ENCODE peak calls at places on chromosomes 11 and 22, in nine cellular contexts. J is GM23248, I is OCI-LY7, G is fibroblast of lung, H is mesendoderm, S is PC-9, Q is HCT116, M is mammary epithelial cell, B is Karpas-422. C is an unnamed sample.

GRCh38 chr11:27471588-27472397 is 797 bp downstream of the LGR4 start:
- DNase-seq in B (no peak), S (peak; percentile 47), I (no peak), Q (no peak), H (peak; percentile 65), G (no peak), M (peak; percentile 44), J (peak; percentile 67), C (peak; percentile 24)

GRCh38 chr11:92852946-92853345 is 116.5 kb upstream of the MTNR1B start:
- DNase-seq in M (peak; percentile 92), Q (no peak), H (peak; percentile 41), G (no peak), S (peak; percentile 6), B (no peak), I (no peak), J (peak; percentile 27), C (no peak)

GRCh38 chr11:10350341-10350740 is 45.5 kb downstream of the ADM start:
- DNase-seq in H (peak; percentile 98), B (no peak), I (no peak), S (peak; percentile 57), G (peak; percentile 85), M (peak; percentile 66), Q (peak; percentile 80), J (peak; percentile 56), C (no peak)

GRCh38 chr11:65111537-65112225 is at the start of gene TM7SF2:
- DNase-seq in I (peak; percentile 97), Q (peak; percentile 89), J (peak; percentile 95), G (peak; percentile 90), B (peak; percentile 99), H (peak; percentile 97), S (peak; percentile 97), M (peak; percentile 93), C (peak; percentile 98)

GRCh38 chr11:77131560-77131959 is 3.5 kb downstream of the MYO7A start:
- DNase-seq in G (no peak), B (no peak), H (no peak), I (no peak), Q (no peak), M (no peak), S (no peak), J (no peak), C (no peak)

GRCh38 chr11:8080674-8081590 is at the start of gene TUB:
- DNase-seq in S (no peak), J (peak; percentile 70), G (no peak), H (peak; percentile 58), I (no peak), M (no peak), B (no peak), Q (no peak), C (no peak)

GRCh38 chr22:49208768-49209252 is 618.9 kb downstream of the BRD1 start:
- DNase-seq in M (no peak), S (no peak), H (peak; percentile 35), I (peak; percentile 7), B (peak; percentile 71), Q (no peak), J (no peak), G (no peak), C (peak; percentile 8)

GRCh38 chr11:75269367-75269660 is 28.7 kb downstream of the TPBGL start:
- DNase-seq in M (no peak), S (no peak), Q (no peak), J (no peak), G (no peak), H (no peak), B (no peak), I (no peak), C (no peak)

GRCh38 chr11:44539971-44540370 is 25.5 kb upstream of the CD82 start:
- DNase-seq in J (no peak), M (no peak), Q (no peak), B (no peak), H (peak; percentile 25), G (no peak), S (no peak), I (no peak), C (no peak)

GRCh38 chr11:132653237-132653636 is 879.1 kb downstream of the OPCML start:
- DNase-seq in M (no peak), Q (no peak), B (no peak), S (no peak), G (no peak), H (no peak), J (no peak), I (no peak), C (no peak)

GRCh38 chr11:100823360-100823759 is 136.3 kb downstream of the ARHGAP42 start:
- DNase-seq in J (peak; percentile 29), H (no peak), B (no peak), M (no peak), S (no peak), Q (no peak), I (no peak), G (peak; percentile 86), C (no peak)
- H3K4me2 ChIP-seq in J (no peak overlapping the region), H (no peak overlapping the region), B (no peak overlapping the region), M (no peak overlapping the region), S (no peak overlapping the region), Q (no peak overlapping the region), I (no peak overlapping the region), G (no peak overlapping the region), C (no peak overlapping the region)

GRCh38 chr22:30017824-30018223 is 62.4 kb upstream of the HORMAD2 start:
- DNase-seq in B (no peak), S (no peak), M (no peak), I (no peak), G (no peak), Q (no peak), J (no peak), H (no peak), C (no peak)
- H3K36me3 ChIP-seq in B (no peaks in the 10 kb centered on the region), S (peaks cover 4% of the 10 kb centered on the region), M (peaks cover 18% of the 10 kb centered on the region), I (peaks cover 35% of the 10 kb centered on the region), G (peaks cover 12% of the 10 kb centered on the region), Q (peaks cover 21% of the 10 kb centered on the region), J (peaks cover 12% of the 10 kb centered on the region), H (peaks cover 21% of the 10 kb centered on the region), C (no peaks in the 10 kb centered on the region)

GRCh38 chr22:23566716-23567475 is 13.2 kb downstream of the IGLL1 start:
- DNase-seq in H (no peak), M (no peak), I (no peak), Q (no peak), S (no peak), J (no peak), G (no peak), B (no peak), C (no peak)
- H3K4me3 ChIP-seq in H (no peak overlapping the region), M (no peak overlapping the region), I (no peak overlapping the region), Q (no peak overlapping the region), S (no peak overlapping the region), J (no peak overlapping the region), G (no peak overlapping the region), B (no peak overlapping the region), C (no peak overlapping the region)

DNA sequence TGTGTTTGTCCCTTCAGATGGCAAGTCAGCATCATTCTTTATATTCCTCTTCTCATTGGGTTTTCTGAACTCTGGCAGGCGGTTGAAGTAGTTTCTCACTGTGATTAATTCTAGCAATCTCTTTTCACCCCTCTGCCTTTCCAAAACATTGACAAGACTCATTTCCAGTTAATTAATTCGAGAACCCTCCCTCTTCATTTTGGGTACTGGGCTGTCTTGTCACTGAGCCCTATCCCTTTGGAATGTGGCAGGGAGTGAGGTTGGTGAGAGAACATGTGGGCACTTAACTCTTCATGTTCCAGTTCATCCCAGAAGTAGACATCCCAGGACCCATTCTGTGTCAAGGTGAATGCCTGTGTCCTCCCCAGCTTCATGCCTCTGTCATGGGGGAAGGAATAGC is 133.0 kb downstream of the WNT7B start:
- DNase-seq in S (no peak), I (no peak), M (no peak), B (no peak), J (no peak), G (no peak), Q (no peak), H (peak; percentile 16), C (no peak)
- H3K4me2 ChIP-seq in S (no peak overlapping the region), I (no peak overlapping the region), M (no peak overlapping the region), B (no peak overlapping the region), J (no peak overlapping the region), G (peak overlapping the region; percentile 13), Q (no peak overlapping the region), H (no peak overlapping the region), C (no peak overlapping the region)

GRCh38 chr22:30292069-30292970 is 3.0 kb upstream of the CASTOR1 start:
- DNase-seq in G (no peak), H (no peak), S (no peak), M (no peak), B (no peak), Q (no peak), J (no peak), I (no peak), C (no peak)
- H3K36me3 ChIP-seq in G (peaks cover 13% of the 10 kb centered on the region), H (no peaks in the 10 kb centered on the region), S (peaks cover 8% of the 10 kb centered on the region), M (peaks cover 8% of the 10 kb centered on the region), B (no peaks in the 10 kb centered on the region), Q (peaks cover 2% of the 10 kb centered on the region), J (peaks cover 4% of the 10 kb centered on the region), I (peaks cover 15% of the 10 kb centered on the region), C (no peaks in the 10 kb centered on the region)

DNA sequence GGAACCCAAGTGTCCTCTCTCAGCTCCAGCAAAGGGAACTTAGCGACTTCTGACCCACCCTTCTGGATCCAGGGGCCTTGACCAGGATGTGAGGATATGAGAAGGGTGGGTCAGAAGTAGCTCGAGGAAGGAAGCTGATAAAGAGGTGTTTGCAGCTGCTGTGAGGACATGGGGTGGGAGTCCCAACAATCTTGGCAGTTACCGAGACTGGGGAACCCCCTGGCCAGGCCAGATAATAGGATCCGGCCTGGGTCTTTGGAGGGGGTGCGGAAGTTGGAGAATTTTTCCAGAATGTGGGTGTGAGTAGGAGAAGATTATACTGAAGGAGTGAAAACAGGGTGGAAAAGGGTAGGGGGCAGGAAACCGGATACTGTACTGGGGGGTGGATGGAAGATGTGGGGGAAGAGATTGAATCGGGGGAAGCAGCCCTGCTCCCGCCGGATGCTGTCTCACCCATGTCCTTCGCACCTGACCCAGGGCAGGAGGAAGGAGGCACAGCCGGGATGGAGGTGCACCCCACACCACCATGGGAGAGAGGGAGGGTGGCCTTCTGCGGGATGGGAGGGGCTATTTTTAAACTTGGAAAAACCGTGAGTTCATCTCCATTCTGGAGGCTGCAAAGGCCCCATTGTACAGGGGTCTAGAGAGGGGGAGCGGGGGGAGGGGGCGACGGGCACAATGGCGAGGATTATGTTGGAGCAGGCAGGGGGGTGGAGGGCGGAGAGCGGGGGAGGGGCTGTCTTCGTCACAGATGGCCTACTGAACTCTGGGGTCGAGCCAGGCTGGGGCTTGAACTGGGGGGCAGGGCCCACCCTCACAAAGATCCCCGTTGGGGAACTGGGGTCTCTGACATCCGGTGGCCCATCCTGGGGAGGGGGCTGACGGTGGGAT is 3.0 kb upstream of the MCAM start:
- DNase-seq in S (no peak), B (no peak), H (peak; percentile 51), Q (no peak), J (no peak), M (no peak), G (no peak), I (no peak), C (no peak)
- H3K4me3 ChIP-seq in S (no peak overlapping the region), B (peak overlapping the region; percentile 69), H (no peak overlapping the region), Q (no peak overlapping the region), J (no peak overlapping the region), M (no peak overlapping the region), G (no peak overlapping the region), I (peak overlapping the region; percentile 60), C (no peak overlapping the region)

GRCh38 chr22:46730568-46731245 is 7.3 kb downstream of the CERK start:
- DNase-seq in B (no peak), J (no peak), Q (no peak), G (no peak), S (no peak), H (no peak), I (no peak), M (no peak), C (no peak)
- H3K4me2 ChIP-seq in B (no peak overlapping the region), J (no peak overlapping the region), Q (no peak overlapping the region), G (no peak overlapping the region), S (no peak overlapping the region), H (no peak overlapping the region), I (no peak overlapping the region), M (peak overlapping the region; percentile 65), C (no peak overlapping the region)

GRCh38 chr11:59607703-59608454 is 7.7 kb downstream of the OSBP start:
- DNase-seq in J (no peak), B (no peak), S (no peak), Q (no peak), H (no peak), M (no peak), I (no peak), G (no peak), C (no peak)
- H3K36me3 ChIP-seq in J (peaks cover 54% of the 10 kb centered on the region), B (peaks cover 57% of the 10 kb centered on the region), S (peaks cover 69% of the 10 kb centered on the region), Q (peaks cover 42% of the 10 kb centered on the region), H (peaks cover 14% of the 10 kb centered on the region), M (peaks cover 43% of the 10 kb centered on the region), I (peaks cover 94% of the 10 kb centered on the region), G (peaks cover 16% of the 10 kb centered on the region), C (peaks cover 19% of the 10 kb centered on the region)

C was measured in MM.1S.